ENCODE peak calls at places on chromosome 15, in nine cellular contexts. N is NCI-H2171, A is iPS DF 19.7, Y is HTR-8/SVneo, C is iris pigment epithelial cell, W is left colon, Z is choroid plexus epithelial cell, T is cerebellum, M is DMS53. P is an unnamed sample.

GRCh38 chr15:77311020-77311419 is 108.9 kb downstream of the PEAK1 start:
- DNase-seq in N (no peak), A (no peak), Y (no peak), C (no peak), W (no peak), Z (no peak), T (no peak), M (no peak), P (no peak)

GRCh38 chr15:67080900-67081431 is 15.6 kb downstream of the SMAD3 start:
- DNase-seq in N (no peak), A (no peak), Y (no peak), C (peak), W (no peak), Z (no peak), T (no peak), M (no peak), P (no peak)

GRCh38 chr15:71226536-71227455 is 111.5 kb downstream of the THSD4 start:
- DNase-seq in N (no peak), A (no peak), Y (no peak), C (no peak), W (no peak), Z (peak), T (no peak), M (no peak), P (no peak)

GRCh38 chr15:52680041-52680391 is 828 bp upstream of the ATOSA start:
- DNase-seq in N (no peak), A (no peak), Y (peak), C (peak), W (no peak), Z (peak), T (peak), M (peak), P (no peak)

GRCh38 chr15:35437157-35437556 is 108.8 kb downstream of the DPH6 start:
- DNase-seq in N (no peak), A (peak), Y (peak), C (peak), W (no peak), Z (peak), T (no peak), M (peak), P (no peak)

GRCh38 chr15:36252117-36252711 is 327.2 kb upstream of the CDIN1 start:
- DNase-seq in N (no peak), A (no peak), Y (no peak), C (no peak), W (no peak), Z (no peak), T (no peak), M (no peak), P (no peak)

GRCh38 chr15:23690450-23690852 is 3.3 kb upstream of the NDN start:
- DNase-seq in N (no peak), A (peak), Y (no peak), C (peak), W (peak), Z (peak), T (peak), M (no peak), P (no peak)

GRCh38 chr15:95799286-95800187 is 531.0 kb upstream of the NR2F2 start:
- DNase-seq in N (no peak), A (no peak), Y (peak), C (peak), W (no peak), Z (peak), T (no peak), M (peak), P (no peak)

GRCh38 chr15:49610166-49610918 is 10.3 kb downstream of the FAM227B start:
- DNase-seq in N (no peak), A (no peak), Y (no peak), C (peak), W (no peak), Z (no peak), T (no peak), M (no peak), P (no peak)

GRCh38 chr15:73321496-73322344 is 47.0 kb downstream of the HCN4 start:
- DNase-seq in N (peak), A (no peak), Y (no peak), C (no peak), W (no peak), Z (no peak), T (no peak), M (no peak), P (no peak)

GRCh38 chr15:59540654-59541053 is 70.9 kb upstream of the GCNT3 start:
- DNase-seq in N (no peak), A (no peak), Y (no peak), C (no peak), W (no peak), Z (no peak), T (no peak), M (no peak), P (no peak)

GRCh38 chr15:60649845-60650548 is 171.1 kb upstream of the ICE2 start:
- DNase-seq in N (no peak), A (no peak), Y (no peak), C (peak), W (no peak), Z (peak), T (no peak), M (peak), P (peak)

GRCh38 chr15:48965972-48966371 is 2.3 kb upstream of the SHC4 start:
- DNase-seq in N (peak), A (no peak), Y (no peak), C (peak), W (no peak), Z (peak), T (no peak), M (peak), P (no peak)

GRCh38 chr15:91578511-91578910 is 275.0 kb upstream of the SLCO3A1 start:
- DNase-seq in N (no peak), A (no peak), Y (no peak), C (no peak), W (no peak), Z (no peak), T (no peak), M (no peak), P (no peak)

GRCh38 chr15:48440084-48440483 is 108.9 kb downstream of the DUT start:
- DNase-seq in N (no peak), A (peak), Y (no peak), C (peak), W (no peak), Z (peak), T (no peak), M (no peak), P (no peak)

GRCh38 chr15:86691091-86691490 is 611.4 kb downstream of the AGBL1 start:
- DNase-seq in N (peak), A (no peak), Y (no peak), C (no peak), W (no peak), Z (peak), T (no peak), M (peak), P (no peak)

GRCh38 chr15:44195151-44195740 is at the start of gene FRMD5:
- DNase-seq in N (peak), A (peak), Y (peak), C (peak), W (peak), Z (peak), T (peak), M (peak), P (peak)

GRCh38 chr15:59553879-59554735 is 57.5 kb upstream of the GCNT3 start:
- DNase-seq in N (no peak), A (no peak), Y (no peak), C (peak), W (no peak), Z (peak), T (no peak), M (peak), P (no peak)

GRCh38 chr15:77544162-77544561 is 88.5 kb downstream of the LINGO1 start:
- DNase-seq in N (no peak), A (no peak), Y (no peak), C (no peak), W (no peak), Z (no peak), T (no peak), M (no peak), P (no peak)

P was measured in T-helper 22 cell.